ENCODE peak calls at places on chromosomes 6 and 20, in ten cellular contexts. U is LHCN-M2; K is heart left ventricle; W is RWPE2; X is activated gamma-delta T cell treated with Interleukin-2 at 50 U/mL for 16 hours; S is GM03348; F is GF-D8; B is T-helper 17 cell; D is EL; J is central memory CD8-positive, alpha-beta T cell. P is an unnamed sample.

GRCh38 chr20:40582531-40582930 is 106.5 kb downstream of the MAFB start:
- DNase-seq in F (no peak), S (no peak), D (no peak), K (no peak), X (no peak), W (no peak), B (no peak), J (no peak), U (no peak), P (no peak)

GRCh38 chr6:130776287-130776925 is 50.8 kb upstream of the SMLR1 start:
- DNase-seq in W (no peak), S (no peak), X (no peak), J (no peak), B (no peak), D (no peak), F (no peak), K (no peak), U (no peak), P (no peak)

GRCh38 chr20:38286586-38287502 is 17.1 kb upstream of the BPI start:
- DNase-seq in D (peak), K (peak), W (peak), U (peak), J (no peak), S (peak), X (no peak), F (peak), B (no peak), P (no peak)

GRCh38 chr6:38477680-38478260 is 162.0 kb downstream of the BTBD9 start:
- DNase-seq in B (no peak), U (no peak), K (no peak), X (no peak), W (no peak), S (no peak), F (peak), D (no peak), J (no peak), P (peak)

GRCh38 chr20:44111712-44112335 is 75.2 kb downstream of the JPH2 start:
- DNase-seq in U (peak), D (peak), K (peak), X (no peak), B (no peak), S (peak), J (no peak), W (peak), F (no peak), P (no peak)

GRCh38 chr20:36093025-36093803 is 61.3 kb upstream of the EPB41L1 start:
- DNase-seq in D (peak), F (no peak), K (peak), X (peak), B (peak), W (peak), J (no peak), U (no peak), S (peak), P (no peak)

GRCh38 chr6:70280462-70280861 is 22.4 kb downstream of the COL9A1 start:
- DNase-seq in B (no peak), D (no peak), W (no peak), X (no peak), K (no peak), S (no peak), U (no peak), F (no peak), J (no peak), P (peak)

GRCh38 chr6:129598244-129599187 is 111.5 kb downstream of the ARHGAP18 start:
- DNase-seq in U (peak), J (peak), S (peak), W (no peak), F (peak), X (no peak), D (peak), B (no peak), K (no peak), P (peak)

GRCh38 chr6:53492860-53493634 is 51.9 kb downstream of the GCLC start:
- DNase-seq in F (no peak), J (no peak), W (no peak), D (peak), S (peak), X (no peak), U (peak), K (no peak), B (no peak), P (peak)

GRCh38 chr6:14452567-14453527 is 335.3 kb downstream of the CD83 start:
- DNase-seq in S (no peak), J (peak), W (no peak), U (no peak), D (no peak), X (peak), F (peak), B (no peak), K (no peak), P (no peak)

GRCh38 chr20:61954276-61955021 is 111.2 kb downstream of the TAF4 start:
- DNase-seq in D (no peak), B (no peak), S (no peak), U (no peak), J (no peak), F (no peak), W (peak), K (peak), X (no peak), P (no peak)

GRCh38 chr6:77876300-77876699 is 223.5 kb downstream of the MEI4 start:
- DNase-seq in K (no peak), U (peak), B (no peak), D (peak), X (no peak), S (no peak), F (no peak), W (no peak), J (no peak), P (no peak)

P was measured in mesendoderm.